ENCODE peak calls at places on chromosomes 13 and 19, in five cellular contexts. O, W, L, J and Q are unnamed samples.

GRCh38 chr13:20721454-20722357 is 18.2 kb downstream of the IL17D start:
- DNase-seq in O (peak), W (no peak), L (no peak), J (peak), Q (no peak)

GRCh38 chr19:40223135-40223822 is 3.2 kb downstream of the CCNP start:
- DNase-seq in O (no peak), W (no peak), L (peak), J (no peak), Q (no peak)

GRCh38 chr19:33769208-33769607 is 27.5 kb upstream of the KCTD15 start:
- DNase-seq in O (no peak), W (no peak), L (no peak), J (no peak), Q (no peak)

GRCh38 chr19:53158119-53158656 is 665 bp downstream of the ZNF347 start:
- DNase-seq in O (peak), W (no peak), L (no peak), J (peak), Q (peak)

GRCh38 chr19:11323601-11324078 is 15.8 kb downstream of the RAB3D start:
- DNase-seq in O (no peak), W (no peak), L (no peak), J (no peak), Q (peak)

GRCh38 chr19:37014456-37014855 is 63.8 kb upstream of the ZNF420 start:
- DNase-seq in O (no peak), W (no peak), L (no peak), J (no peak), Q (no peak)

GRCh38 chr13:46552302-46552680 is 679 bp upstream of the LRCH1 start:
- DNase-seq in O (no peak), W (no peak), L (no peak), J (no peak), Q (no peak)

GRCh38 chr13:110398564-110399507 is 91.8 kb downstream of the COL4A2 start:
- DNase-seq in O (no peak), W (no peak), L (no peak), J (peak), Q (no peak)

GRCh38 chr13:111319998-111320911 is at the start of gene TEX29:
- DNase-seq in O (no peak), W (no peak), L (no peak), J (no peak), Q (no peak)

GRCh38 chr19:56110515-56111448 is 10.3 kb downstream of the ZNF787 start:
- DNase-seq in O (no peak), W (no peak), L (no peak), J (no peak), Q (no peak)

GRCh38 chr13:25738342-25738771 is 313.5 kb downstream of the SHISA2 start:
- DNase-seq in O (peak), W (no peak), L (no peak), J (peak), Q (peak)
- H2AFZ ChIP-seq in O (peak), W (no peak), L (no peak), J (no peak), Q (no peak)

GRCh38 chr13:113043931-113044330 is 61.7 kb upstream of the F7 start:
- DNase-seq in O (no peak), W (no peak), L (no peak), J (no peak), Q (no peak)

GRCh38 chr13:113046883-113047244 is 58.7 kb upstream of the F7 start:
- DNase-seq in O (no peak), W (no peak), L (no peak), J (no peak), Q (no peak)

GRCh38 chr13:113044431-113045114 is 61.0 kb upstream of the F7 start:
- DNase-seq in O (no peak), W (no peak), L (no peak), J (no peak), Q (no peak)

GRCh38 chr13:113046066-113046882 is 59.3 kb upstream of the F7 start:
- DNase-seq in O (no peak), W (no peak), L (no peak), J (no peak), Q (no peak)

GRCh38 chr13:113045214-113046007 is 60.2 kb upstream of the F7 start:
- DNase-seq in O (no peak), W (no peak), L (no peak), J (no peak), Q (no peak)
- TF ChIP-seq EZH2 in O (no peak), W (no peak), L (no peak), J (no peak), Q (no peak)

GRCh38 chr13:101115762-101116161 is 300.5 kb downstream of the NALCN start:
- DNase-seq in O (peak), W (no peak), L (no peak), J (peak), Q (no peak)
- H2AFZ ChIP-seq in O (no peak), W (no peak), L (no peak), J (no peak), Q (no peak)

GRCh38 chr19:1471514-1472107 is 7.4 kb downstream of the C19orf25 start:
- DNase-seq in O (no peak), W (no peak), L (no peak), J (no peak), Q (peak)

GRCh38 chr19:1470864-1471513 is 8.0 kb downstream of the C19orf25 start:
- DNase-seq in O (no peak), W (no peak), L (no peak), J (no peak), Q (no peak)

GRCh38 chr19:1469200-1469935 is 9.6 kb downstream of the C19orf25 start:
- DNase-seq in O (no peak), W (no peak), L (no peak), J (no peak), Q (no peak)

GRCh38 chr19:1468274-1469199 is 10.5 kb downstream of the C19orf25 start:
- DNase-seq in O (peak), W (no peak), L (no peak), J (no peak), Q (no peak)

GRCh38 chr19:1469936-1470863 is 8.8 kb downstream of the C19orf25 start:
- DNase-seq in O (no peak), W (peak), L (no peak), J (no peak), Q (peak)
- TF ChIP-seq EZH2 in O (peak), W (no peak), L (peak), J (peak), Q (no peak)

DNA sequence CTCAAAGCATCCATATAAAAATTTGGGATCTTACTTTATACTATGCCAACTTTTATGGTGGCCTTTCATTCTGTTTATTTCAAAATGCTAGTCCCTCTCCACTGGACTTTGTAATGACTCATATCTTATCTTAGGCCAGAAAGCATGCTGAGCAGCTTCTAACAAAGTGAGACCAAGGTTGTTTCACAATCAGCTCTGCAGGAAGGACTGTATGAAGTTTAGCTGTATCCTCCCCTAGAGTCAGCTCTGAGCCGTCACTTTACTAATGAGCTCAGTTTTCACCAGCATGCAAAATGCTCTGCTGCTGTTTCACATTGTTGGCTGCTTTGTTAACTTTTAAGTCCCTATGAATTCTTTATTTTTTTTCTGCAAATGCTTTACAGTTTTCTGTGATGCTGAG is 1608.8 kb downstream of the OLFM4 start:
- DNase-seq in O (no peak), W (no peak), L (no peak), J (peak), Q (no peak)
- H2AFZ ChIP-seq in O (no peak), W (no peak), L (no peak), J (no peak), Q (no peak)

GRCh38 chr19:39209196-39209595 is 5.1 kb upstream of the SYCN start:
- DNase-seq in O (no peak), W (no peak), L (no peak), J (no peak), Q (no peak)
- TF ChIP-seq EZH2 in O (no peak), W (no peak), L (no peak), J (no peak), Q (no peak)

GRCh38 chr19:2751438-2751830 is 11.6 kb upstream of the SLC39A3 start:
- DNase-seq in O (no peak), W (no peak), L (no peak), J (no peak), Q (no peak)

GRCh38 chr19:2747349-2747748 is 7.5 kb upstream of the SLC39A3 start:
- DNase-seq in O (no peak), W (no peak), L (no peak), J (no peak), Q (no peak)

GRCh38 chr19:2754659-2755447 is 15.0 kb upstream of the SLC39A3 start:
- DNase-seq in O (no peak), W (no peak), L (no peak), J (no peak), Q (no peak)

GRCh38 chr19:2755448-2755705 is 15.6 kb upstream of the SLC39A3 start:
- DNase-seq in O (no peak), W (no peak), L (no peak), J (no peak), Q (no peak)

DNA sequence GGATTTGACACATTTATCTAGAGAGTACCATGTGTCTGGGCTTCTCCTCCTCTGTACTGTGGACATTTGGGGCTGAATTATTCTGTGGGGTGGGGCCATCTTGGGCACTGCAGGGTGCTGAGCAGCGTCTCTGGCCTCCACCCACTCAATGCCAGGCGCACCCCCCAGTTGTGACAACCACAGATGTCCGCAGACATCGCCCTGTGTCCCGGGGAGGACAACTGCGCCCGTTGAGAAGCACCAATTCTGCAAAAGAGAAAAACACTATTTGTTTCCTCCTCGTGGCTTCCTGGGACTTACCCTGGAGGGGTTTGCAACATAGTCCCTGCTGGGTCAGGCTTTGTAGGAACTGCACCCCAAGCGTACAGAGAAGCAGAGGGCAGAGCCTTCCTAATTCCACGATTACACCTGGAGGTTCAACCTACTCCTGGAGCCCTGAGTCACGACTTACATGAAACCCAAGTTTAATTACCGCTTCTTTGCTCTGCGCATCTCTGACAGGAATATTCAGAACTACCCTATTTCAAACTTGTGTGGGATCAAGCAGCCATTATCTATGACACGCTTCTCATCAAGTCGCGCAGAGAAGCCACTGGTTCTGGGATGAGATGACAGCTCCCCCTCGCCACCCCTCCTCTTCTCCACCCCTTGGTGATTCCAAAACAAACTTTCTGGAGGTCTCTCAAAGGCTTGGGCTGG is 11.1 kb upstream of the SLC39A3 start:
- DNase-seq in O (no peak), W (no peak), L (no peak), J (no peak), Q (no peak)
- H2AFZ ChIP-seq in O (no peak), W (no peak), L (no peak), J (no peak), Q (no peak)

GRCh38 chr19:18788782-18789421 is 2.2 kb downstream of the COMP start:
- DNase-seq in O (no peak), W (no peak), L (no peak), J (no peak), Q (no peak)
- TF ChIP-seq EZH2 in O (peak), W (no peak), L (peak), J (peak), Q (no peak)

DNA sequence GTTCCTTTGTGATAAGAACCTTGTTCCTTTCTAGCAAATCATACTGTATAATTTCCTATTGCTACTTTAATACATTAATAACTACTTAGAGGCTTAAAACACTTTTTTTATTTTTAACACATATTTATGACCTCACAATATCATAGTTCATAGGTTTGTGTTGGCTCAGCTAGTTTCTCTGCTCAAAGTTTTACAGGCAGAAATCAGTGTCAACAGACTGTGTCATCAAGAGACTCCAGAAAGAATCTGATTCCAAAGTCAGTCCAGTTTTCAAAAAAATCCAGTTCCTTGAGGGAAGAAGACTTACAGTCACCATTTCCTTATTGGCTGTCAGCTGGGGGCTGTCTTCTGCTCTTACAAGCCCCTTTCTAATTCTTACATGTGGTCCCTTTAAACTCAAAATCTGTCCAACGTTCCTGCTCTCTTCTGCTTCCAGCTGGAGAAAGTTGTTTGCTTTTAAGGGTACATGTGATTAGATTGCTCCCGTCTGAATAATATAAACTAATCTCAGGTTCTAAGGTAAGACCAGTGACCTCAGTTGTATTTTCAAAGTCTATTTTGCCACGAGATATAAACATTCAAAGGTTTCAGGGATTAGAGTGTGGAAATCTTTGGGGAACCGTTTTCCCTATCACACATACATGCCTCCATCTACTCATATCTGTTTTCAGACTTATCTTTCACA is 267.3 kb upstream of the SLITRK5 start:
- DNase-seq in O (no peak), W (no peak), L (no peak), J (no peak), Q (no peak)
- H2AFZ ChIP-seq in O (no peak), W (no peak), L (no peak), J (no peak), Q (no peak)

GRCh38 chr19:5990289-5990797 is 12.4 kb upstream of the RANBP3 start:
- DNase-seq in O (no peak), W (no peak), L (no peak), J (no peak), Q (no peak)
- TF ChIP-seq EZH2 in O (no peak), W (no peak), L (no peak), J (no peak), Q (no peak)